ENCODE peak calls at places on chromosomes 16 and 17, in seven cellular contexts. One of them, this sample, is unnamed.

GRCh38 chr16:11276143-11276879 is at the start of gene PRM2:
- DNase-seq in Peyer's patch: no peak
- DNase-seq in EL: no peak
- DNase-seq in GM23248: no peak
- DNase-seq in ACHN: no peak
- DNase-seq in lower leg skin: no peak
- DNase-seq in pancreas: no peak
- DNase-seq in this sample: no peak

GRCh38 chr16:89291776-89292175 is 74.3 kb downstream of the ZNF778 start:
- DNase-seq in Peyer's patch: no peak
- DNase-seq in EL: no peak
- DNase-seq in GM23248: no peak
- DNase-seq in ACHN: no peak
- DNase-seq in lower leg skin: no peak
- DNase-seq in pancreas: no peak
- DNase-seq in this sample: no peak

GRCh38 chr16:49800441-49800840 is 55.5 kb downstream of the ZNF423 start:
- DNase-seq in Peyer's patch: no peak
- DNase-seq in EL: no peak
- DNase-seq in GM23248: no peak
- DNase-seq in ACHN: no peak
- DNase-seq in lower leg skin: no peak
- DNase-seq in pancreas: no peak
- DNase-seq in this sample: no peak

GRCh38 chr17:17836250-17836817 is 452 bp downstream of the SREBF1 start:
- DNase-seq in Peyer's patch: peak
- DNase-seq in EL: peak
- DNase-seq in GM23248: peak
- DNase-seq in ACHN: peak
- DNase-seq in lower leg skin: peak
- DNase-seq in pancreas: peak
- DNase-seq in this sample: peak

GRCh38 chr17:65963179-65963578 is 228.8 kb downstream of the CEP112 start:
- DNase-seq in Peyer's patch: no peak
- DNase-seq in EL: no peak
- DNase-seq in GM23248: no peak
- DNase-seq in ACHN: no peak
- DNase-seq in lower leg skin: no peak
- DNase-seq in pancreas: no peak
- DNase-seq in this sample: no peak

GRCh38 chr16:72677662-72678447 is 370.1 kb downstream of the ZFHX3 start:
- DNase-seq in Peyer's patch: no peak
- DNase-seq in EL: peak
- DNase-seq in GM23248: peak
- DNase-seq in ACHN: no peak
- DNase-seq in lower leg skin: no peak
- DNase-seq in pancreas: no peak
- DNase-seq in this sample: no peak

GRCh38 chr17:74201250-74201649 is 2.2 kb upstream of the RPL38 start:
- DNase-seq in Peyer's patch: no peak
- DNase-seq in EL: peak
- DNase-seq in GM23248: peak
- DNase-seq in ACHN: no peak
- DNase-seq in lower leg skin: no peak
- DNase-seq in pancreas: no peak
- DNase-seq in this sample: no peak

GRCh38 chr17:45060382-45060823 is 714 bp upstream of the NMT1 start:
- DNase-seq in Peyer's patch: no peak
- DNase-seq in EL: no peak
- DNase-seq in GM23248: no peak
- DNase-seq in ACHN: no peak
- DNase-seq in lower leg skin: peak
- DNase-seq in pancreas: no peak
- DNase-seq in this sample: no peak